ENCODE peak calls at places on chromosomes 11 and 22, in six cellular contexts. I is anterior cingulate cortex; R is amniotic stem cell; P is AG10803; A is stimulated activated naive CD8-positive, alpha-beta T cell treated with anti-CD3 and anti-CD28 coated beads, Interleukin-15, Interleukin-2, amounts not matched to agents 100 U/mL and 50 U/mL, for 24 hours; O is brain pericyte. K is an unnamed sample.

GRCh38 chr11:6737872-6738466 is 33.8 kb downstream of the OR2AG2 start:
- DNase-seq in I (no peak), O (no peak), P (peak), A (peak), R (peak), K (peak)

GRCh38 chr11:111719379-111719778 is 46.8 kb downstream of the PPP2R1B start:
- DNase-seq in R (no peak), P (peak), O (no peak), I (no peak), A (no peak), K (no peak)

GRCh38 chr22:28560005-28560742 is 119.5 kb downstream of the TTC28 start:
- DNase-seq in R (no peak), A (no peak), P (peak), I (no peak), O (no peak), K (no peak)

GRCh38 chr11:64867748-64868462 is 10.5 kb downstream of the EHD1 start:
- DNase-seq in R (no peak), P (no peak), O (no peak), A (no peak), I (no peak), K (no peak)

GRCh38 chr11:22387126-22387525 is 48.9 kb downstream of the SLC17A6 start:
- DNase-seq in A (no peak), O (no peak), P (no peak), R (no peak), I (no peak), K (no peak)

GRCh38 chr22:48627203-48627602 is 1200.5 kb downstream of the BRD1 start:
- DNase-seq in R (no peak), I (no peak), P (peak), A (no peak), O (peak), K (peak)

GRCh38 chr11:114440121-114440860 is 1.0 kb downstream of the REXO2 start:
- DNase-seq in P (peak), R (peak), O (no peak), I (no peak), A (no peak), K (no peak)

GRCh38 chr11:66676279-66676919 is 1.3 kb downstream of the RBM4B start:
- DNase-seq in O (no peak), A (no peak), P (no peak), R (no peak), I (no peak), K (no peak)

GRCh38 chr11:129996113-129996870 is 6.3 kb downstream of the PRDM10 start:
- DNase-seq in P (no peak), O (no peak), A (no peak), R (no peak), I (no peak), K (no peak)

GRCh38 chr22:30421695-30422480 is 3.7 kb upstream of the MTFP1 start:
- DNase-seq in P (no peak), R (no peak), O (no peak), A (no peak), I (no peak), K (no peak)

GRCh38 chr11:64998690-64999431 is 2.1 kb upstream of the BATF2 start:
- DNase-seq in O (no peak), P (no peak), I (no peak), R (no peak), A (peak), K (peak)

GRCh38 chr11:1519028-1519736 is 32.6 kb upstream of the MOB2 start:
- DNase-seq in R (no peak), P (no peak), I (no peak), A (no peak), O (no peak), K (no peak)

GRCh38 chr11:22728600-22729394 is 62.4 kb downstream of the GAS2 start:
- DNase-seq in A (no peak), P (no peak), R (no peak), I (no peak), O (no peak), K (no peak)

GRCh38 chr22:37021710-37022482 is 2.4 kb downstream of the MPST start:
- DNase-seq in P (peak), A (peak), I (no peak), O (no peak), R (no peak), K (peak)